ENCODE peak calls at places on chromosomes 7 and 10, in ten cellular contexts. U is CD8-positive, alpha-beta memory T cell; H is uterus; W is pancreas; O is aorta; E is HCT116; Z is left ventricle myocardium inferior; A is astrocyte; B is mammary epithelial cell; Y is mucosa of descending colon. F is an unnamed sample.

GRCh38 chr7:22129166-22129565 is 183.5 kb upstream of the CDCA7L start:
- DNase-seq in U (no peak), H (no peak), W (no peak), O (no peak), E (no peak), Z (no peak), A (no peak), B (no peak), Y (no peak), F (no peak)

GRCh38 chr10:30782543-30783461 is 153.2 kb upstream of the LYZL2 start:
- DNase-seq in U (no peak), H (no peak), W (no peak), O (no peak), E (no peak), Z (no peak), A (peak; percentile 63), B (no peak), Y (no peak), F (no peak)

GRCh38 chr7:33933611-33934281 is 28.4 kb downstream of the BMPER start:
- DNase-seq in U (no peak), H (no peak), W (no peak), O (no peak), E (no peak), Z (no peak), A (peak; percentile 80), B (peak; percentile 85), Y (no peak), F (no peak)

GRCh38 chr10:79927111-79927828 is 21.6 kb downstream of the SFTPD start:
- DNase-seq in U (no peak), H (no peak), W (no peak), O (no peak), E (no peak), Z (peak; percentile 37), A (no peak), B (no peak), Y (no peak), F (peak; percentile 38)

GRCh38 chr10:9294132-9294663 is 1239.7 kb downstream of the GATA3 start:
- DNase-seq in U (no peak), H (no peak), W (no peak), O (no peak), E (no peak), Z (no peak), A (no peak), B (no peak), Y (no peak), F (no peak)

GRCh38 chr10:117471344-117471874 is 71.1 kb upstream of the EMX2 start:
- DNase-seq in U (no peak), H (no peak), W (no peak), O (no peak), E (no peak), Z (no peak), A (no peak), B (no peak), Y (no peak), F (no peak)

GRCh38 chr10:86370006-86370585 is 3.5 kb upstream of the GRID1 start:
- DNase-seq in U (no peak), H (no peak), W (peak; percentile 25), O (peak; percentile 26), E (no peak), Z (no peak), A (no peak), B (no peak), Y (no peak), F (no peak)

GRCh38 chr7:155860840-155861479 is 48.7 kb upstream of the SHH start:
- DNase-seq in U (no peak), H (no peak), W (peak; percentile 80), O (no peak), E (no peak), Z (no peak), A (peak; percentile 23), B (peak; percentile 52), Y (no peak), F (no peak)

GRCh38 chr10:128206676-128207075 is 80.5 kb upstream of the MKI67 start:
- DNase-seq in U (no peak), H (no peak), W (no peak), O (no peak), E (no peak), Z (no peak), A (no peak), B (no peak), Y (no peak), F (no peak)

GRCh38 chr7:133001727-133002126 is 80.2 kb downstream of the CHCHD3 start:
- DNase-seq in U (no peak), H (no peak), W (no peak), O (no peak), E (no peak), Z (no peak), A (no peak), B (no peak), Y (no peak), F (no peak)

GRCh38 chr10:110529596-110530011 is 31.9 kb downstream of the DUSP5 start:
- DNase-seq in U (peak; percentile 32), H (no peak), W (no peak), O (no peak), E (no peak), Z (no peak), A (no peak), B (no peak), Y (no peak), F (no peak)
- H3K4me1 ChIP-seq in U (peaks cover 23% of the 10 kb centered on the region), H (no peaks in the 10 kb centered on the region), W (no peaks in the 10 kb centered on the region), O (no peaks in the 10 kb centered on the region), E (peaks cover 70% of the 10 kb centered on the region), Z (peaks cover 8% of the 10 kb centered on the region), A (peaks cover 50% of the 10 kb centered on the region), B (peaks cover 47% of the 10 kb centered on the region), Y (no peaks in the 10 kb centered on the region), F (peaks cover 16% of the 10 kb centered on the region)

GRCh38 chr7:13749026-13749425 is 240.4 kb downstream of the ETV1 start:
- DNase-seq in U (no peak), H (no peak), W (no peak), O (no peak), E (no peak), Z (no peak), A (no peak), B (no peak), Y (no peak), F (no peak)
- H3K4me3 ChIP-seq in U (no peak overlapping the region), H (no peak overlapping the region), W (no peak overlapping the region), O (no peak overlapping the region), E (no peak overlapping the region), Z (no peak overlapping the region), A (no peak overlapping the region), B (no peak overlapping the region), Y (no peak overlapping the region), F (no peak overlapping the region)

DNA sequence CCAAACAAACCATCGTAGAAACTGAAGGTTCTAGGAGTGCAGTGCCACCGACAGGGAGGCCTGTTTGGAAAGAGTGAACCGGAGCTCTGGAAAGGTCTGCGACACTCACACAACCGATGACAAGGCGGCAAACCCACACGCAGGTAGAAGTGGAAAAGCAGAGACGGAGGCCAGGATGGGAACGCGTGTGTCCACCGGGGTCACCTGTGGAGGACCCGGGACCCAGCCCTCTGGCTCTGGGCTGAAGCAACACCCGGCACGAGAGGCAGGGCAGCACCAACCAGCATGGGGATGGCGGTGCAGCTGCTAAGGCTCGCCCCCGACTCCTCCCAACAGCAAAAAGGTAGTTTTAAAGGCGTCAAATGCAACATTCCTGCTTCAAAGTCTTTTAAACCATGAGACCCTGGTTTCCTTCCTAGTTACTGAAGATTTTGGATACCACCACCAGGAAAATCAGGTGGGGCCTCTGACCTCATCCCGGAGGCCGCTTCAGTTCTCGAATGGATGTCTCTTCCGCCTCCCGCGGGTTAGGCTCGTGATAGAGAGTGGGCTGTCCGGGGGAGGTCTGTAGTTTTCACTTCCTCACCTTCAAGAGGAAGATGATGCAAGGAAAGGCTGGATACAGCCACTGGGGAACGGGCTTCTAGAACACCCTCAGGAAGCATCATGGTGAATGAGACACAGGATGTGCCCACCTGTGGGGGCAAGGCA is 115.5 kb downstream of the SMURF1 start:
- DNase-seq in U (no peak), H (no peak), W (no peak), O (no peak), E (no peak), Z (no peak), A (no peak), B (no peak), Y (no peak), F (no peak)
- H3K36me3 ChIP-seq in U (peaks cover 24% of the 10 kb centered on the region), H (no peaks in the 10 kb centered on the region), W (peaks cover 2% of the 10 kb centered on the region), O (no peaks in the 10 kb centered on the region), E (peaks cover 13% of the 10 kb centered on the region), Z (peaks cover 62% of the 10 kb centered on the region), A (peaks cover 45% of the 10 kb centered on the region), B (peaks cover 18% of the 10 kb centered on the region), Y (peaks cover 14% of the 10 kb centered on the region), F (peaks cover 6% of the 10 kb centered on the region)

GRCh38 chr10:74075906-74076305 is 74.7 kb downstream of the AP3M1 start:
- DNase-seq in U (no peak), H (no peak), W (no peak), O (no peak), E (no peak), Z (no peak), A (no peak), B (no peak), Y (no peak), F (no peak)
- H3K4me1 ChIP-seq in U (peaks cover 12% of the 10 kb centered on the region), H (no peaks in the 10 kb centered on the region), W (peaks cover 11% of the 10 kb centered on the region), O (peaks cover 6% of the 10 kb centered on the region), E (peaks cover 30% of the 10 kb centered on the region), Z (peaks cover 74% of the 10 kb centered on the region), A (peaks cover 64% of the 10 kb centered on the region), B (peaks cover 29% of the 10 kb centered on the region), Y (no peaks in the 10 kb centered on the region), F (peaks cover 64% of the 10 kb centered on the region)

DNA sequence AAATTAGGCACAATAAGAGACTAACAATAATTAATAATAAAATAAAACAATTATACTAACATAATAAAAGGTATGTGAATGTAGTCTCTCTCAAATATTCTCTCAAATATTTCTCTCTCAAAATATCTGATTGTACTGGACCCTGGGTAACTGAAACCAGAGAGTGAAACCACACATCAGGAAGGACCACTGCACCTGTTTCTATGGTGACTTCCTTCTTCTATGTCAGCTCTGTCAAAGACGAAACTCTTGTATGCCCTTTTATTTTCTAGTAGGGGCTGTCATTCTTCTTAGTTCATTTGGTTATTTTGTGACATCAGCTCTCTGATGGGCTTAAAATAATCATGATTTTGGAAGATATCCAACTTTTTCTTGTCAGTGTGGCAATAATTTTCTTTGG is 428.0 kb upstream of the TPK1 start:
- DNase-seq in U (no peak), H (no peak), W (no peak), O (no peak), E (no peak), Z (no peak), A (no peak), B (no peak), Y (no peak), F (no peak)
- H3K4me3 ChIP-seq in U (no peak overlapping the region), H (no peak overlapping the region), W (no peak overlapping the region), O (no peak overlapping the region), E (no peak overlapping the region), Z (no peak overlapping the region), A (no peak overlapping the region), B (no peak overlapping the region), Y (no peak overlapping the region), F (no peak overlapping the region)

F was measured in heart right ventricle.